ENCODE peak calls at places on chromosomes 6 and 20, in four cellular contexts. One of them, this sample, is unnamed.

GRCh38 chr6:125277838-125278237 is 23.9 kb downstream of the HDDC2 start:
- DNase-seq in IMR-90: no peak
- DNase-seq in H1: no peak
- DNase-seq in neuronal stem cell: no peak
- DNase-seq in this sample: no peak

GRCh38 chr6:164109770-164110140 is 695.2 kb downstream of the QKI start:
- DNase-seq in IMR-90: no peak
- DNase-seq in H1: peak; percentile 61
- DNase-seq in neuronal stem cell: no peak
- DNase-seq in this sample: peak; percentile 83

GRCh38 chr6:163900570-163900969 is 486.1 kb downstream of the QKI start:
- DNase-seq in IMR-90: peak; percentile 33
- DNase-seq in H1: no peak
- DNase-seq in neuronal stem cell: no peak
- DNase-seq in this sample: no peak

GRCh38 chr6:29909995-29910394 is 32.3 kb upstream of the HLA-A start:
- DNase-seq in IMR-90: peak; percentile 11
- DNase-seq in H1: no peak
- DNase-seq in neuronal stem cell: no peak
- DNase-seq in this sample: no peak

GRCh38 chr6:109867970-109868358 is 110.1 kb upstream of the GPR6 start:
- DNase-seq in IMR-90: no peak
- DNase-seq in H1: no peak
- DNase-seq in neuronal stem cell: no peak
- DNase-seq in this sample: no peak

GRCh38 chr6:33761922-33762629 is 15.4 kb upstream of the IP6K3 start:
- DNase-seq in IMR-90: peak; percentile 32
- DNase-seq in H1: peak; percentile 75
- DNase-seq in neuronal stem cell: no peak
- DNase-seq in this sample: peak; percentile 57

GRCh38 chr6:74568851-74569250 is 637.0 kb downstream of the COL12A1 start:
- DNase-seq in IMR-90: peak; percentile 68
- DNase-seq in H1: no peak
- DNase-seq in neuronal stem cell: no peak
- DNase-seq in this sample: no peak

GRCh38 chr6:140071115-140071514 is 696.7 kb upstream of the CITED2 start:
- DNase-seq in IMR-90: peak; percentile 86
- DNase-seq in H1: no peak
- DNase-seq in neuronal stem cell: no peak
- DNase-seq in this sample: no peak

GRCh38 chr6:157648561-157648960 is 174.5 kb upstream of the SNX9 start:
- DNase-seq in IMR-90: peak; percentile 37
- DNase-seq in H1: no peak
- DNase-seq in neuronal stem cell: no peak
- DNase-seq in this sample: no peak

GRCh38 chr6:106005013-106005412 is 81.1 kb upstream of the PRDM1 start:
- DNase-seq in IMR-90: peak; percentile 59
- DNase-seq in H1: no peak
- DNase-seq in neuronal stem cell: no peak
- DNase-seq in this sample: no peak

GRCh38 chr6:80610821-80611220 is 504.4 kb downstream of the BCKDHB start:
- DNase-seq in IMR-90: peak; percentile 57
- DNase-seq in H1: no peak
- DNase-seq in neuronal stem cell: no peak
- DNase-seq in this sample: no peak

GRCh38 chr6:45791600-45792168 is 224.0 kb downstream of the CLIC5 start:
- DNase-seq in IMR-90: peak; percentile 52
- DNase-seq in H1: no peak
- DNase-seq in neuronal stem cell: no peak
- DNase-seq in this sample: peak; percentile 10

GRCh38 chr20:6663751-6664388 is 103.6 kb upstream of the BMP2 start:
- DNase-seq in IMR-90: no peak
- DNase-seq in H1: no peak
- DNase-seq in neuronal stem cell: no peak
- DNase-seq in this sample: no peak

GRCh38 chr6:107657755-107658461 is 166.2 kb downstream of the SCML4 start:
- DNase-seq in IMR-90: peak; percentile 86
- DNase-seq in H1: no peak
- DNase-seq in neuronal stem cell: no peak
- DNase-seq in this sample: no peak

GRCh38 chr6:133779916-133780315 is 109.0 kb upstream of the TCF21 start:
- DNase-seq in IMR-90: no peak
- DNase-seq in H1: no peak
- DNase-seq in neuronal stem cell: no peak
- DNase-seq in this sample: no peak

GRCh38 chr20:57966609-57967008 is 256.8 kb upstream of the PMEPA1 start:
- DNase-seq in IMR-90: no peak
- DNase-seq in H1: no peak
- DNase-seq in neuronal stem cell: no peak
- DNase-seq in this sample: no peak

GRCh38 chr6:134640975-134641429 is 308.9 kb downstream of the ALDH8A1 start:
- DNase-seq in IMR-90: peak; percentile 95
- DNase-seq in H1: peak; percentile 74
- DNase-seq in neuronal stem cell: peak; percentile 65
- DNase-seq in this sample: peak; percentile 84

GRCh38 chr6:34745277-34746103 is 11.8 kb upstream of the SNRPC start:
- DNase-seq in IMR-90: peak; percentile 72
- DNase-seq in H1: no peak
- DNase-seq in neuronal stem cell: no peak
- DNase-seq in this sample: peak; percentile 91

GRCh38 chr6:26020983-26021349 is 58.4 kb downstream of the TRIM38 start:
- DNase-seq in IMR-90: peak; percentile 74
- DNase-seq in H1: peak; percentile 73
- DNase-seq in neuronal stem cell: peak; percentile 63
- DNase-seq in this sample: peak; percentile 78

GRCh38 chr6:89941847-89942497 is 47.7 kb downstream of the GJA10 start:
- DNase-seq in IMR-90: no peak
- DNase-seq in H1: no peak
- DNase-seq in neuronal stem cell: no peak
- DNase-seq in this sample: no peak
- H2BK5ac ChIP-seq in IMR-90: no peak overlapping the region
- H2BK5ac ChIP-seq in H1: no peak overlapping the region
- H2BK5ac ChIP-seq in neuronal stem cell: no peak overlapping the region
- H2BK5ac ChIP-seq in this sample: no peak overlapping the region

DNA sequence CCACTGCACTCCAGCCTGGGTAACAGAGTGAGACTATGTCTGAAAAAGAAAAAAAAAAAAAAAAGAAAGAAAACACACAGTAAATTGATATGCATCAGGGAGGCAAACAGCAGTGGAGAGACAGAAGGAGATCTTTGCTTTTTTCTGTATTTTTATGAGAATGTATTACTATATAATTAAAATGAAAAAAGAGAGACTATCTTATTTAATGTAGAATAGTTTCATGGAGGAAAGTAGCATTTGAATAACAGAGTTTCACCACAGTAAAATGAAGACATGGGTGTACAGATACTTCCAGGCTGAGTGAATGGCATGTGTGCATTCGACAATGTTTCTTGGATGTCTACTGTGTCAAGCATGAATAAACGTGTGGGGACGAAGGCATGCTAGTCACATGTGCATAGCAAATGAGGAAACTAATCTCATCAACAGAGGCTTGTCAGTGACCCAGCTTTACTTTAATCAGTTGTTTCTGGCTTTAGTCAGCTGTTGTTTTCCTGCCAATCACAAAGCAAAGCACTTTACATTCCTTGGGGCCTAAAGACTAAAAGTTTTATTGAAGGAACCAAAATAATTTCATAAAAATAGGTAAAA is 55.5 kb upstream of the ARMH2 start:
- DNase-seq in IMR-90: no peak
- DNase-seq in H1: no peak
- DNase-seq in neuronal stem cell: no peak
- DNase-seq in this sample: no peak
- H3K36me3 ChIP-seq in IMR-90: peaks cover 29% of the 10 kb centered on the region
- H3K36me3 ChIP-seq in H1: peaks cover 7% of the 10 kb centered on the region
- H3K36me3 ChIP-seq in neuronal stem cell: no peaks in the 10 kb centered on the region
- H3K36me3 ChIP-seq in this sample: peaks cover 21% of the 10 kb centered on the region

GRCh38 chr20:19777311-19777710 is 19.3 kb downstream of the RIN2 start:
- DNase-seq in IMR-90: no peak
- DNase-seq in H1: no peak
- DNase-seq in neuronal stem cell: no peak
- DNase-seq in this sample: no peak
- H2BK5ac ChIP-seq in IMR-90: no peak overlapping the region
- H2BK5ac ChIP-seq in H1: no peak overlapping the region
- H2BK5ac ChIP-seq in neuronal stem cell: no peak overlapping the region
- H2BK5ac ChIP-seq in this sample: no peak overlapping the region

GRCh38 chr20:37231970-37232620 is 29.5 kb downstream of the GHRH start:
- DNase-seq in IMR-90: no peak
- DNase-seq in H1: no peak
- DNase-seq in neuronal stem cell: no peak
- DNase-seq in this sample: no peak
- H3K36me3 ChIP-seq in IMR-90: peaks cover 75% of the 10 kb centered on the region
- H3K36me3 ChIP-seq in H1: peaks cover 91% of the 10 kb centered on the region
- H3K36me3 ChIP-seq in neuronal stem cell: peaks cover 27% of the 10 kb centered on the region
- H3K36me3 ChIP-seq in this sample: peaks cover 49% of the 10 kb centered on the region

GRCh38 chr6:122609881-122610689 is at the start of gene PKIB:
- DNase-seq in IMR-90: peak; percentile 51
- DNase-seq in H1: peak; percentile 86
- DNase-seq in neuronal stem cell: peak; percentile 77
- DNase-seq in this sample: peak; percentile 87
- H2BK5ac ChIP-seq in IMR-90: no peak within 1 kb of the TSS
- H2BK5ac ChIP-seq in H1: no peak within 1 kb of the TSS
- H2BK5ac ChIP-seq in neuronal stem cell: no peak within 1 kb of the TSS
- H2BK5ac ChIP-seq in this sample: no peak within 1 kb of the TSS

DNA sequence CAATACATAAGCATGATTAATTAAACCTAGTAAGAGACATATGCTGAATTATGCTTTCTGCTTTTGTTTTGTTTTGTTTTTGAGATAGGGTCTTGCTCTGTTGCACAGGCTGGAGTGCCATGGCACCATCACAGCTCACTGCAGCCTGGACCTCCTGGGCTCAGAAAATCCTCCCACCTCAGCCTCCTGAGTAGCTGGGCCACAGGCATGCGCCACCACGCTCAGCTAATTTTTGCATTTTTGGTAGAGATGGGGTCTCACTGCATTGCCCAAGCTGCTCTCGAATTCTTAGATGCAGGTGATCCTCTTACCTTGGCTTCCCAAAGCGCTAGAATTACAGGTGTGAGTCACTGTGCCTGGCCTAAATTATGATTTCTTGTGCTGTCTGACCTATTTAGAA is 3.8 kb downstream of the XPO5 start:
- DNase-seq in IMR-90: no peak
- DNase-seq in H1: no peak
- DNase-seq in neuronal stem cell: no peak
- DNase-seq in this sample: no peak
- H3K36me3 ChIP-seq in IMR-90: peaks cover 33% of the 10 kb centered on the region
- H3K36me3 ChIP-seq in H1: peaks cover 61% of the 10 kb centered on the region
- H3K36me3 ChIP-seq in neuronal stem cell: peaks cover 24% of the 10 kb centered on the region
- H3K36me3 ChIP-seq in this sample: peaks cover 24% of the 10 kb centered on the region

GRCh38 chr20:51176446-51176845 is 153.5 kb upstream of the KCNG1 start:
- DNase-seq in IMR-90: no peak
- DNase-seq in H1: no peak
- DNase-seq in neuronal stem cell: no peak
- DNase-seq in this sample: no peak
- H2BK5ac ChIP-seq in IMR-90: no peak overlapping the region
- H2BK5ac ChIP-seq in H1: no peak overlapping the region
- H2BK5ac ChIP-seq in neuronal stem cell: no peak overlapping the region
- H2BK5ac ChIP-seq in this sample: peak overlapping the region; percentile 14

GRCh38 chr6:169763881-169764280 is 12.5 kb downstream of the ERMARD start:
- DNase-seq in IMR-90: no peak
- DNase-seq in H1: no peak
- DNase-seq in neuronal stem cell: no peak
- DNase-seq in this sample: no peak

GRCh38 chr6:169766232-169766631 is 14.8 kb downstream of the ERMARD start:
- DNase-seq in IMR-90: peak; percentile 88
- DNase-seq in H1: no peak
- DNase-seq in neuronal stem cell: no peak
- DNase-seq in this sample: no peak

GRCh38 chr6:169766921-169767736 is 15.7 kb downstream of the ERMARD start:
- DNase-seq in IMR-90: no peak
- DNase-seq in H1: no peak
- DNase-seq in neuronal stem cell: no peak
- DNase-seq in this sample: no peak

GRCh38 chr6:169763308-169763707 is 11.9 kb downstream of the ERMARD start:
- DNase-seq in IMR-90: no peak
- DNase-seq in H1: no peak
- DNase-seq in neuronal stem cell: no peak
- DNase-seq in this sample: no peak
- H3K36me3 ChIP-seq in IMR-90: peaks cover 44% of the 10 kb centered on the region
- H3K36me3 ChIP-seq in H1: peaks cover 5% of the 10 kb centered on the region
- H3K36me3 ChIP-seq in neuronal stem cell: peaks cover 14% of the 10 kb centered on the region
- H3K36me3 ChIP-seq in this sample: peaks cover 40% of the 10 kb centered on the region

DNA sequence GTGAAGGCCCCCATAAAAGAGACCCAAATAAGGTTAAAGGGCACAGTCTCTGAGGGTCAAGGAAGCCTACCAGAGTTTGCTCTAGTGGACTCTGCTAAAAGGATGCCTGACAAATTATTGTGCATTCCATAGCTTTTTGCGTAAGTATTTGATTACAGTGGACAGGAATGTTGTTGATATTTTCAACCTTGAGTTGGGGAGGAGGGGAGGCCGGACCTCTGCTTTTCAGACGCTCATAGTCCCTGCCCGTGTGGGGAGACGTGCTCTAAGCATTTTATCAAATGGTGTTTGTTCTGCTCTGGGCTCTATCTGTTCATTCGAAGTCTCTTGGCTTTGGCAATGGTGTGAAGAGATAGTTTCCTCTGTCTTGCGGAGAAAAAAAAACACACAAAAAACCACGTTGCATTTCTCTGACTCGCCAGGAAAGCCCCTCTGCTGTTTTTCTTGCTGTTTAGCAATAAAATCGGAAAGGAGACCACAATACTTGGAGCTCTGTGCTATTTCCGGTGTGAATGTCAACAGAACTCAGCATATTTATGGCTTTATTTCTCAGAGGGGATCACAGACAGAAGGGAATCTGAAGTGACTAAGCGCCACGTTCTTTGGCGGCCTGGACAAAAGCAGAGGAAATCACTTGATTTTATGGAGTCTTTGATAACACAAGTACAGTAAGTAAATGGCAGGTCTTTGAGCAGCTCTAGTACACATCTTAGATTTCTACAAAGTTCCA is 159.8 kb downstream of the ZFP64 start:
- DNase-seq in IMR-90: peak; percentile 88
- DNase-seq in H1: no peak
- DNase-seq in neuronal stem cell: no peak
- DNase-seq in this sample: peak; percentile 55
- H2BK5ac ChIP-seq in IMR-90: peak overlapping the region; percentile 97
- H2BK5ac ChIP-seq in H1: peak overlapping the region; percentile 1
- H2BK5ac ChIP-seq in neuronal stem cell: no peak overlapping the region
- H2BK5ac ChIP-seq in this sample: peak overlapping the region; percentile 22